ENCODE peak calls at places on chromosomes 2 and 18, in five cellular contexts. F is caudate nucleus, K is LHCN-M2, S is activated T-helper 1 cell treated with Interleukin-2 at 50 U/mL for 16 hours, N is nephron progenitor cell. G is an unnamed sample.
A peak's percentile ranks its signal among the peaks of the same experiment; 100 is the strongest.

GRCh38 chr18:8091042-8091441 is 518.2 kb upstream of the RAB12 start:
- DNase-seq in F (no peak), K (no peak), S (no peak), N (no peak), G (no peak)

GRCh38 chr2:49002750-49003149 is 151.6 kb downstream of the FSHR start:
- DNase-seq in F (peak; percentile 5), K (no peak), S (no peak), N (no peak), G (no peak)

GRCh38 chr2:216497382-216497781 is 1.3 kb upstream of the RPL37A start:
- DNase-seq in F (no peak), K (no peak), S (no peak), N (no peak), G (no peak)

GRCh38 chr2:223414646-223415045 is 187.5 kb downstream of the SCG2 start:
- DNase-seq in F (no peak), K (peak; percentile 15), S (no peak), N (no peak), G (peak; percentile 43)

GRCh38 chr2:98121149-98121548 is 34.2 kb downstream of the VWA3B start:
- DNase-seq in F (no peak), K (no peak), S (no peak), N (no peak), G (no peak)

GRCh38 chr2:171958475-171958874 is 36.2 kb downstream of the HAT1 start:
- DNase-seq in F (no peak), K (peak; percentile 68), S (no peak), N (no peak), G (peak; percentile 44)

GRCh38 chr2:231361701-231362588 is 33.6 kb upstream of the B3GNT7 start:
- DNase-seq in F (no peak), K (no peak), S (no peak), N (no peak), G (no peak)

GRCh38 chr2:34103437-34103836 is 504.3 kb upstream of the FAM98A start:
- DNase-seq in F (no peak), K (no peak), S (no peak), N (no peak), G (no peak)

GRCh38 chr2:27753744-27754588 is 17.6 kb upstream of the MRPL33 start:
- DNase-seq in F (peak; percentile 53), K (peak; percentile 72), S (peak; percentile 46), N (peak; percentile 78), G (peak; percentile 32)

GRCh38 chr18:13279181-13280065 is 60.9 kb downstream of the LDLRAD4 start:
- DNase-seq in F (no peak), K (no peak), S (no peak), N (no peak), G (no peak)

GRCh38 chr2:136116813-136117390 is 1.0 kb downstream of the CXCR4 start:
- DNase-seq in F (no peak), K (no peak), S (peak; percentile 52), N (peak; percentile 46), G (no peak)

GRCh38 chr2:60992985-60993392 is 24.5 kb upstream of the PEX13 start:
- DNase-seq in F (no peak), K (no peak), S (no peak), N (no peak), G (no peak)

GRCh38 chr18:46767217-46767616 is 10.4 kb upstream of the ST8SIA5 start:
- DNase-seq in F (no peak), K (no peak), S (no peak), N (no peak), G (no peak)